ENCODE peak calls at places on chromosomes 4 and X, in eight cellular contexts. H is trophoblast cell, U is PC-3, A is IMR-90, P is DND-41, S is H9, C is fibroblast of lung, Q is GM23248. W is an unnamed sample.

GRCh38 chr4:16667464-16667863 is 231.0 kb downstream of the LDB2 start:
- DNase-seq in P (no peak), Q (peak; percentile 96), H (peak; percentile 7), C (peak; percentile 96), S (no peak), U (peak; percentile 71), A (peak; percentile 95), W (peak; percentile 80)

GRCh38 chrX:72131317-72132294 is at the start of gene RTL5:
- DNase-seq in U (peak; percentile 66), A (peak; percentile 85), P (no peak), C (peak; percentile 89), S (peak; percentile 72), Q (peak; percentile 88), H (peak; percentile 69), W (peak; percentile 94)

GRCh38 chr4:23232987-23233386 is 540.2 kb downstream of the GBA3 start:
- DNase-seq in S (no peak), C (peak; percentile 71), A (no peak), P (no peak), H (no peak), U (peak; percentile 39), Q (peak; percentile 0), W (no peak)

GRCh38 chr4:16725252-16725651 is 173.2 kb downstream of the LDB2 start:
- DNase-seq in P (no peak), U (no peak), H (no peak), S (no peak), Q (no peak), C (no peak), A (no peak), W (no peak)

GRCh38 chr4:7653510-7654414 is 219.0 kb upstream of the PSAPL1 start:
- DNase-seq in S (no peak), U (no peak), A (no peak), Q (no peak), P (no peak), H (peak; percentile 30), C (peak; percentile 44), W (no peak)

GRCh38 chr4:8646296-8647093 is 53.9 kb downstream of the CPZ start:
- DNase-seq in P (no peak), A (no peak), S (no peak), U (no peak), H (no peak), C (no peak), Q (no peak), W (no peak)

GRCh38 chrX:100748133-100748532 is 16.2 kb upstream of the SYTL4 start:
- DNase-seq in A (no peak), U (peak; percentile 44), H (peak; percentile 48), C (no peak), S (no peak), Q (no peak), P (no peak), W (no peak)

GRCh38 chr4:159400782-159401712 is 298.2 kb downstream of the RAPGEF2 start:
- DNase-seq in H (peak; percentile 32), U (no peak), S (no peak), Q (peak; percentile 67), C (no peak), P (no peak), A (peak; percentile 70), W (peak; percentile 45)

GRCh38 chr4:121789470-121789869 is 11.7 kb upstream of the EXOSC9 start:
- DNase-seq in H (no peak), Q (peak; percentile 41), C (peak; percentile 63), A (peak; percentile 41), P (no peak), U (no peak), S (no peak), W (peak; percentile 33)

GRCh38 chr4:121139533-121140222 is 24.4 kb downstream of the TNIP3 start:
- DNase-seq in P (no peak), C (peak; percentile 93), S (no peak), Q (peak; percentile 68), H (no peak), A (peak; percentile 89), U (peak; percentile 51), W (peak; percentile 57)

GRCh38 chr4:155433636-155434360 is 57.0 kb upstream of the MAP9 start:
- DNase-seq in S (no peak), H (peak; percentile 50), P (no peak), A (peak; percentile 74), C (peak; percentile 36), Q (peak; percentile 57), U (peak; percentile 87), W (peak; percentile 30)

GRCh38 chrX:115940348-115940747 is 230.2 kb upstream of the AGTR2 start:
- DNase-seq in C (no peak), U (no peak), Q (no peak), H (no peak), A (no peak), P (no peak), S (no peak), W (no peak)
- H3K9me3 ChIP-seq in C (no peaks in the 10 kb centered on the region), U (no peaks in the 10 kb centered on the region), Q (no peaks in the 10 kb centered on the region), H (no peaks in the 10 kb centered on the region), A (peaks cover 11% of the 10 kb centered on the region), P (no peaks in the 10 kb centered on the region), S (no peaks in the 10 kb centered on the region), W (peaks cover 47% of the 10 kb centered on the region)

GRCh38 chr4:123516576-123516975 is 120.0 kb downstream of the SPRY1 start:
- DNase-seq in A (no peak), P (no peak), C (no peak), U (no peak), S (no peak), H (no peak), Q (no peak), W (no peak)
- H3K9ac ChIP-seq in A (no peak overlapping the region), P (no peak overlapping the region), C (no peak overlapping the region), U (no peak overlapping the region), S (no peak overlapping the region), H (no peak overlapping the region), Q (no peak overlapping the region), W (no peak overlapping the region)

GRCh38 chrX:46500054-46500453 is 45.2 kb downstream of the ZNF674 start:
- DNase-seq in Q (peak; percentile 5), S (no peak), P (no peak), U (no peak), C (no peak), H (no peak), A (no peak), W (no peak)
- H3K9me3 ChIP-seq in Q (no peaks in the 10 kb centered on the region), S (peaks cover 66% of the 10 kb centered on the region), P (peaks cover 9% of the 10 kb centered on the region), U (peaks cover 33% of the 10 kb centered on the region), C (no peaks in the 10 kb centered on the region), H (peaks cover 3% of the 10 kb centered on the region), A (peaks cover 32% of the 10 kb centered on the region), W (peaks cover 89% of the 10 kb centered on the region)

GRCh38 chr4:31295081-31295480 is 574.9 kb downstream of the PCDH7 start:
- DNase-seq in C (peak; percentile 63), U (no peak), S (no peak), A (no peak), H (no peak), Q (no peak), P (no peak), W (no peak)

GRCh38 chr4:31294655-31295054 is 574.5 kb downstream of the PCDH7 start:
- DNase-seq in S (no peak), A (no peak), U (no peak), C (no peak), Q (no peak), H (no peak), P (no peak), W (no peak)

GRCh38 chr4:31290836-31291235 is 570.7 kb downstream of the PCDH7 start:
- DNase-seq in H (no peak), Q (no peak), S (peak; percentile 63), U (no peak), C (no peak), A (no peak), P (no peak), W (no peak)

GRCh38 chr4:31291238-31291637 is 571.1 kb downstream of the PCDH7 start:
- DNase-seq in C (no peak), U (no peak), A (no peak), H (no peak), P (no peak), S (no peak), Q (no peak), W (no peak)
- H3K9ac ChIP-seq in C (no peak overlapping the region), U (no peak overlapping the region), A (no peak overlapping the region), H (no peak overlapping the region), P (no peak overlapping the region), S (no peak overlapping the region), Q (no peak overlapping the region), W (no peak overlapping the region)

DNA sequence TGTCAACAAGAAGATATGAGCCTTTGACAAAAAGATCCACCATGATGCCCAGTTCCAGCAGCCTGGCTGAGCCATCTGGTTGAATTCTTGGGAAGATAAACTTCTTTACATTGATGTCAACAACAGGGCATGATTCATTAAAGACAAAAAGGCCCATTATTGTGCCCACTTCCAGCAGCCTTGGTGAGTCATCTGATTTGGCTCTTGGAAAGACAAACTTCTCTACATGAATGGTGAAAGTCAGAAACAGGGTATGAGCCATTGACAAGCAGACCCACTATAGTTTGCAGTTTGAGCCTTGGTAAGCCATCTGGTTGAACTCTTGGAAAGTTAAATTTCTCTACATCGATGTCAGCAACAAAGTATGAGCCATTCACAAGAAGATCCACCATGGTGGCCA is 4.1 kb upstream of the CSF2RA start:
- DNase-seq in S (no peak), P (no peak), C (no peak), Q (no peak), U (peak; percentile 53), H (no peak), A (no peak), W (no peak)
- H3K9me3 ChIP-seq in S (no peaks in the 10 kb centered on the region), P (peaks cover 13% of the 10 kb centered on the region), C (peaks cover 4% of the 10 kb centered on the region), Q (no peaks in the 10 kb centered on the region), U (no peaks in the 10 kb centered on the region), H (peaks cover 17% of the 10 kb centered on the region), A (peaks cover 26% of the 10 kb centered on the region), W (no peaks in the 10 kb centered on the region)

DNA sequence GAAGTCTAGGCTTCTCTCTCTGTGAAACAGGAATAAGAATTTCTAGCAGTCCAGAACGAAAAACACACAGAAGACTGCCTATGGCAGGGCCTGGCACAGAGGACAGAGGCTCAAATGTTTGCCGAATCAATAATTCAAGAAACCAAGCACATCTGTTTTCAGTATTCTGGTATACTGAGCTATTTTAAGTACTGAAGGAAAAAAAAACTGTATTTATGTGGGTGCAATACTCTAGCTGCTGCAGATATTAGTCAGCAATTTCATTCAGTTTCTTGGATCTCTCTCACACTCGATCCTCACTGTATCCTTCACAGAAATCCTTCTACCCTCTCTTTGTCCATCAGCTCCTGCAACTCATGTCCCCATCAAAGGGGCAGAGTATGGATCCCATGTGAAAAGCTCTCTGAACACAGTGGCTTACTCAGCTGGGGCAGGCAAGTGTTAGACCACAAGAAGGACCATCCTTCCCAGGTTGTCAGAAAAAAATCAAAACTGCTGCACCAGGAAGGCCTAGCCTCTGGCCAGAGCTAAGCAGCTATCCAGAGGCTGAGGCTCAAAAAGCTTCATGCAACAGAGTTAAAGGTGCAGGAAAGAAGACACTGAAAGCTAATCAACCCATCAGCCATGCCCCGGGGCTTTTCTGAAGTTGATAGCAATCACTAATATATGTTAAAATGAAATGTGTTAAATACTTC is 9.1 kb upstream of the USO1 start:
- DNase-seq in Q (peak; percentile 79), S (no peak), A (peak; percentile 69), U (no peak), P (no peak), H (no peak), C (peak; percentile 64), W (peak; percentile 66)
- H3K9ac ChIP-seq in Q (peak overlapping the region; percentile 64), S (no peak overlapping the region), A (peak overlapping the region; percentile 14), U (no peak overlapping the region), P (no peak overlapping the region), H (no peak overlapping the region), C (no peak overlapping the region), W (peak overlapping the region; percentile 68)

DNA sequence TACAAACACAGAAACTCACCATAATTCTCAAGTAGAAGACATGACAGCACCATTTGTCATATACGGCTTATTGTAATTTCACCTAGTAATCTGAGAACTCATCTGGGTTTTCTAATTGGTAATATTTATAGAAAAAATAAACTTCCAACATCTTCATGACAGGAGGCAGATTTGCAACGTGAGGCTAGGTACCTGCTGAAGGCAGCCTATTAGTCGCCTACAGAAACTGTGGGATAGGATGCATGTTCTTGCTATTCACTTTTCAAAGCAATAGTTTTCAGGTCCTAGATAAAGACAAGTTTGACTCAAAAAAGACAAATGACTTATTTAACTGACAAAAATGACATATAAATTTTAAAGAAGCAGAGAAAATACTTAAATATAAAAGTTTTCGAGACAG is 2.9 kb downstream of the ZNF732 start:
- DNase-seq in P (no peak), U (no peak), A (no peak), C (no peak), S (no peak), Q (no peak), H (no peak), W (no peak)
- H3K9me3 ChIP-seq in P (peaks cover 39% of the 10 kb centered on the region), U (no peaks in the 10 kb centered on the region), A (peaks cover 27% of the 10 kb centered on the region), C (no peaks in the 10 kb centered on the region), S (no peaks in the 10 kb centered on the region), Q (no peaks in the 10 kb centered on the region), H (no peaks in the 10 kb centered on the region), W (peaks cover 37% of the 10 kb centered on the region)

W was measured in adipocyte.